ENCODE peak calls at places on chromosomes 16 and 17, in seven cellular contexts. U is natural killer cell treated with Interleukin-12 subunit alpha and Interleukin-12 subunit beta and Interleukin-15 and Interleukin-18, amount 100 ng/mL, for 72 hours; P is NCI-H1930; K is stimulated activated CD4-positive, alpha-beta T cell treated with anti-CD3 and anti-CD28 coated beads, Interleukin-1b, Interleukin-23, amount 100 ng/mL, for 24 hours; O is fibroblast of lung; M is ACHN; F is LHCN-M2. R is an unnamed sample.

GRCh38 chr17:30600830-30601494 is 123.8 kb downstream of the GOSR1 start:
- DNase-seq in K (no peak), O (peak; percentile 22), U (no peak), P (no peak), F (peak; percentile 11), M (peak; percentile 29), R (peak; percentile 29)

GRCh38 chr17:20156196-20157077 is 147.3 kb downstream of the SPECC1 start:
- DNase-seq in P (no peak), F (peak; percentile 19), U (peak; percentile 73), O (peak; percentile 31), K (no peak), M (peak; percentile 59), R (peak; percentile 55)

GRCh38 chr17:57432507-57433277 is 176.4 kb downstream of the MSI2 start:
- DNase-seq in K (no peak), M (no peak), U (no peak), O (no peak), F (no peak), P (no peak), R (no peak)

GRCh38 chr16:1983544-1984346 is at the start of gene GFER:
- DNase-seq in K (no peak), U (peak; percentile 96), O (peak; percentile 96), F (peak; percentile 91), M (peak; percentile 97), P (peak; percentile 95), R (peak; percentile 94)

GRCh38 chr16:29712770-29713169 is 33.0 kb downstream of the C16orf54 start:
- DNase-seq in U (no peak), P (no peak), F (no peak), O (no peak), K (no peak), M (no peak), R (no peak)

GRCh38 chr16:57469046-57469445 is 6.6 kb downstream of the POLR2C start:
- DNase-seq in F (no peak), P (no peak), M (no peak), O (no peak), U (no peak), K (no peak), R (no peak)

GRCh38 chr17:81340606-81341346 is 45.7 kb upstream of the SLC38A10 start:
- DNase-seq in O (peak; percentile 50), K (no peak), U (no peak), F (peak; percentile 60), M (no peak), P (no peak), R (no peak)

GRCh38 chr17:29129731-29130130 is 50.5 kb downstream of the MYO18A start:
- DNase-seq in P (no peak), M (no peak), O (no peak), K (no peak), U (no peak), F (no peak), R (no peak)

GRCh38 chr16:7345423-7345822 is 12.8 kb downstream of the RBFOX1 start:
- DNase-seq in M (no peak), F (no peak), K (no peak), P (no peak), U (no peak), O (no peak), R (no peak)

GRCh38 chr16:54325616-54326265 is 39.2 kb upstream of the IRX3 start:
- DNase-seq in O (no peak), K (no peak), F (peak; percentile 68), M (no peak), P (no peak), U (no peak), R (no peak)

GRCh38 chr17:55990332-55991006 is 162.8 kb upstream of the ANKFN1 start:
- DNase-seq in P (no peak), U (no peak), K (no peak), F (no peak), O (no peak), M (no peak), R (no peak)

GRCh38 chr16:3520398-3520797 is 19.6 kb downstream of the CLUAP1 start:
- DNase-seq in U (no peak), M (no peak), F (no peak), O (peak; percentile 13), P (no peak), K (no peak), R (no peak)

GRCh38 chr16:79598341-79599181 is 2.0 kb downstream of the MAF start:
- DNase-seq in K (no peak), P (no peak), U (peak; percentile 76), F (peak; percentile 79), O (peak; percentile 75), M (no peak), R (peak; percentile 76)

GRCh38 chr16:3173892-3174617 is 13.9 kb upstream of the OR1F1 start:
- DNase-seq in K (no peak), O (no peak), M (peak; percentile 80), U (peak; percentile 62), F (no peak), P (peak; percentile 75), R (peak; percentile 68)

GRCh38 chr16:85947511-85948509 is 48.8 kb downstream of the IRF8 start:
- DNase-seq in U (no peak), M (no peak), O (no peak), F (no peak), K (no peak), P (no peak), R (no peak)

GRCh38 chr17:73637866-73638265 is 6.4 kb downstream of the SDK2 start:
- DNase-seq in M (no peak), U (no peak), K (no peak), P (no peak), O (no peak), F (no peak), R (no peak)

GRCh38 chr16:17261197-17261858 is 209.4 kb downstream of the XYLT1 start:
- DNase-seq in F (no peak), P (no peak), K (no peak), M (no peak), U (peak; percentile 74), O (no peak), R (no peak)

GRCh38 chr16:53061256-53061655 is 6.5 kb downstream of the CHD9 start:
- DNase-seq in F (no peak), P (no peak), M (no peak), K (no peak), O (no peak), U (no peak), R (no peak)

GRCh38 chr16:12801511-12802042 is 2.1 kb downstream of the CPPED1 start:
- DNase-seq in O (peak; percentile 33), M (no peak), U (no peak), P (no peak), K (no peak), F (peak; percentile 92), R (peak; percentile 29)

GRCh38 chr16:27253526-27253930 is 15.0 kb downstream of the NSMCE1 start:
- DNase-seq in O (peak; percentile 86), M (peak; percentile 92), U (no peak), F (peak; percentile 87), K (no peak), P (no peak), R (peak; percentile 65)

GRCh38 chr16:56073508-56073907 is 117.8 kb upstream of the GNAO1 start:
- DNase-seq in O (no peak), U (no peak), K (no peak), M (no peak), P (no peak), F (no peak), R (no peak)

GRCh38 chr17:83133302-83134121 is 54.1 kb downstream of the METRNL start:
- DNase-seq in F (no peak), K (no peak), O (no peak), P (no peak), U (peak; percentile 41), M (no peak), R (peak; percentile 32)

GRCh38 chr16:72299684-72300243 is 127.8 kb upstream of the PMFBP1 start:
- DNase-seq in K (no peak), F (no peak), M (no peak), O (no peak), U (no peak), P (no peak), R (no peak)

GRCh38 chr16:27353853-27354252 is 40.1 kb downstream of the IL4R start:
- DNase-seq in O (no peak), K (no peak), U (no peak), F (no peak), M (no peak), P (no peak), R (no peak)

GRCh38 chr17:7886227-7887037 is 2.2 kb upstream of the CHD3 start:
- DNase-seq in K (no peak), P (peak; percentile 47), F (peak; percentile 25), U (no peak), O (peak; percentile 8), M (peak; percentile 45), R (peak; percentile 34)

GRCh38 chr17:69579961-69580677 is 165.6 kb downstream of the MAP2K6 start:
- DNase-seq in K (no peak), F (no peak), P (no peak), M (no peak), U (no peak), O (no peak), R (no peak)

GRCh38 chr16:85750021-85750826 is 672 bp downstream of the C16orf74 start:
- DNase-seq in M (peak; percentile 70), K (no peak), F (no peak), O (peak; percentile 74), P (peak; percentile 13), U (no peak), R (peak; percentile 70)

GRCh38 chr17:72266099-72266852 is 145.5 kb downstream of the SOX9 start:
- DNase-seq in U (no peak), P (peak; percentile 45), O (no peak), M (no peak), F (no peak), K (no peak), R (no peak)

GRCh38 chr17:82126479-82127314 is 28.7 kb upstream of the FASN start:
- DNase-seq in P (no peak), K (no peak), M (no peak), F (no peak), O (no peak), U (no peak), R (no peak)

GRCh38 chr16:85532147-85532546 is 81.0 kb upstream of the GSE1 start:
- DNase-seq in F (no peak), O (no peak), K (no peak), M (no peak), U (no peak), P (no peak), R (no peak)

GRCh38 chr16:72554935-72555334 is 383.0 kb upstream of the PMFBP1 start:
- DNase-seq in U (no peak), F (peak; percentile 19), O (no peak), M (no peak), P (no peak), K (no peak), R (peak; percentile 10)

GRCh38 chr17:67999291-67999911 is 3.1 kb upstream of the C17orf58 start:
- DNase-seq in F (no peak), P (no peak), M (peak; percentile 11), K (no peak), U (no peak), O (no peak), R (peak; percentile 14)

GRCh38 chr16:80654094-80654862 is 113.5 kb downstream of the DYNLRB2 start:
- DNase-seq in U (no peak), O (no peak), F (no peak), P (no peak), M (no peak), K (no peak), R (no peak)

GRCh38 chr17:76145231-76146052 is 4.4 kb upstream of the FOXJ1 start:
- DNase-seq in M (no peak), F (no peak), K (no peak), P (no peak), U (peak; percentile 67), O (no peak), R (no peak)

GRCh38 chr17:73191443-73192218 is 1.2 kb upstream of the COG1 start:
- DNase-seq in O (peak; percentile 73), M (peak; percentile 80), U (peak; percentile 69), K (peak; percentile 29), P (peak; percentile 60), F (peak; percentile 72), R (peak; percentile 70)

GRCh38 chr17:76166168-76166567 is 25.1 kb upstream of the FOXJ1 start:
- DNase-seq in O (peak; percentile 17), P (no peak), K (no peak), M (no peak), U (no peak), F (peak; percentile 84), R (no peak)

GRCh38 chr16:9297437-9298113 is 206.1 kb downstream of the HAPSTR1 start:
- DNase-seq in K (no peak), M (peak; percentile 39), F (peak; percentile 3), U (no peak), P (peak; percentile 49), O (no peak), R (peak; percentile 44)

GRCh38 chr16:12406840-12407690 is 396.6 kb downstream of the CPPED1 start:
- DNase-seq in U (no peak), M (peak; percentile 41), F (peak; percentile 5), O (peak; percentile 32), K (no peak), P (no peak), R (no peak)